ENCODE peak calls at places on chromosome 18, in eight cellular contexts. One of them, this sample, is unnamed.

GRCh38 chr18:47075098-47075883 is 39.9 kb upstream of the ELOA2 start:
- DNase-seq in astrocyte: peak; percentile 5
- DNase-seq in endodermal cell: peak; percentile 69
- DNase-seq in spleen: no peak
- DNase-seq in body of pancreas: no peak
- DNase-seq in transverse colon: peak; percentile 9
- DNase-seq in left ventricle myocardium inferior: no peak
- DNase-seq in thyroid gland: no peak
- DNase-seq in this sample: peak; percentile 71

GRCh38 chr18:11176416-11176815 is 27.0 kb upstream of the PIEZO2 start:
- DNase-seq in transverse colon: no peak
- DNase-seq in spleen: no peak
- DNase-seq in astrocyte: peak; percentile 69
- DNase-seq in body of pancreas: no peak
- DNase-seq in endodermal cell: no peak
- DNase-seq in left ventricle myocardium inferior: no peak
- DNase-seq in thyroid gland: no peak
- DNase-seq in this sample: no peak

GRCh38 chr18:63545094-63545493 is 2.9 kb downstream of the SERPINB12 start:
- DNase-seq in body of pancreas: no peak
- DNase-seq in spleen: no peak
- DNase-seq in endodermal cell: no peak
- DNase-seq in transverse colon: no peak
- DNase-seq in left ventricle myocardium inferior: no peak
- DNase-seq in thyroid gland: no peak
- DNase-seq in astrocyte: no peak
- DNase-seq in this sample: no peak

GRCh38 chr18:41324020-41324791 is 630.8 kb upstream of the PIK3C3 start:
- DNase-seq in astrocyte: peak; percentile 37
- DNase-seq in left ventricle myocardium inferior: no peak
- DNase-seq in endodermal cell: no peak
- DNase-seq in thyroid gland: no peak
- DNase-seq in body of pancreas: no peak
- DNase-seq in spleen: no peak
- DNase-seq in transverse colon: no peak
- DNase-seq in this sample: no peak

GRCh38 chr18:7760967-7761946 is 194.1 kb downstream of the PTPRM start:
- DNase-seq in endodermal cell: no peak
- DNase-seq in body of pancreas: no peak
- DNase-seq in transverse colon: no peak
- DNase-seq in thyroid gland: no peak
- DNase-seq in astrocyte: peak; percentile 85
- DNase-seq in left ventricle myocardium inferior: no peak
- DNase-seq in spleen: no peak
- DNase-seq in this sample: no peak

GRCh38 chr18:44564922-44565321 is 115.8 kb upstream of the SETBP1 start:
- DNase-seq in astrocyte: peak; percentile 76
- DNase-seq in transverse colon: no peak
- DNase-seq in left ventricle myocardium inferior: no peak
- DNase-seq in thyroid gland: no peak
- DNase-seq in body of pancreas: no peak
- DNase-seq in endodermal cell: peak; percentile 51
- DNase-seq in spleen: no peak
- DNase-seq in this sample: no peak

GRCh38 chr18:71018816-71019215 is 730.0 kb downstream of the SOCS6 start:
- DNase-seq in left ventricle myocardium inferior: no peak
- DNase-seq in endodermal cell: no peak
- DNase-seq in thyroid gland: no peak
- DNase-seq in body of pancreas: no peak
- DNase-seq in transverse colon: no peak
- DNase-seq in spleen: no peak
- DNase-seq in astrocyte: no peak
- DNase-seq in this sample: no peak

GRCh38 chr18:40414155-40414754 is 1540.8 kb upstream of the PIK3C3 start:
- DNase-seq in transverse colon: no peak
- DNase-seq in body of pancreas: no peak
- DNase-seq in left ventricle myocardium inferior: no peak
- DNase-seq in endodermal cell: no peak
- DNase-seq in thyroid gland: no peak
- DNase-seq in astrocyte: peak; percentile 33
- DNase-seq in spleen: no peak
- DNase-seq in this sample: no peak

GRCh38 chr18:63878343-63878742 is 9.2 kb upstream of the SERPINB2 start:
- DNase-seq in endodermal cell: no peak
- DNase-seq in body of pancreas: no peak
- DNase-seq in transverse colon: no peak
- DNase-seq in astrocyte: no peak
- DNase-seq in left ventricle myocardium inferior: no peak
- DNase-seq in thyroid gland: no peak
- DNase-seq in spleen: no peak
- DNase-seq in this sample: no peak

GRCh38 chr18:79495591-79496071 is 99.9 kb downstream of the NFATC1 start:
- DNase-seq in body of pancreas: peak; percentile 3
- DNase-seq in left ventricle myocardium inferior: peak; percentile 7
- DNase-seq in endodermal cell: no peak
- DNase-seq in spleen: peak; percentile 72
- DNase-seq in transverse colon: no peak
- DNase-seq in astrocyte: no peak
- DNase-seq in thyroid gland: no peak
- DNase-seq in this sample: peak; percentile 40

GRCh38 chr18:11951390-11951851 is 29.9 kb upstream of the IMPA2 start:
- DNase-seq in left ventricle myocardium inferior: no peak
- DNase-seq in endodermal cell: peak; percentile 79
- DNase-seq in thyroid gland: no peak
- DNase-seq in spleen: peak; percentile 51
- DNase-seq in transverse colon: no peak
- DNase-seq in astrocyte: no peak
- DNase-seq in body of pancreas: peak; percentile 27
- DNase-seq in this sample: no peak

GRCh38 chr18:45566025-45566740 is 49.1 kb upstream of the SLC14A2 start:
- DNase-seq in body of pancreas: no peak
- DNase-seq in left ventricle myocardium inferior: peak; percentile 42
- DNase-seq in spleen: no peak
- DNase-seq in endodermal cell: no peak
- DNase-seq in transverse colon: no peak
- DNase-seq in astrocyte: peak; percentile 97
- DNase-seq in thyroid gland: no peak
- DNase-seq in this sample: peak; percentile 84

GRCh38 chr18:14767474-14767873 is 19.5 kb downstream of the ANKRD30B start:
- DNase-seq in left ventricle myocardium inferior: no peak
- DNase-seq in astrocyte: no peak
- DNase-seq in transverse colon: no peak
- DNase-seq in body of pancreas: no peak
- DNase-seq in endodermal cell: no peak
- DNase-seq in spleen: no peak
- DNase-seq in thyroid gland: no peak
- DNase-seq in this sample: no peak

DNA sequence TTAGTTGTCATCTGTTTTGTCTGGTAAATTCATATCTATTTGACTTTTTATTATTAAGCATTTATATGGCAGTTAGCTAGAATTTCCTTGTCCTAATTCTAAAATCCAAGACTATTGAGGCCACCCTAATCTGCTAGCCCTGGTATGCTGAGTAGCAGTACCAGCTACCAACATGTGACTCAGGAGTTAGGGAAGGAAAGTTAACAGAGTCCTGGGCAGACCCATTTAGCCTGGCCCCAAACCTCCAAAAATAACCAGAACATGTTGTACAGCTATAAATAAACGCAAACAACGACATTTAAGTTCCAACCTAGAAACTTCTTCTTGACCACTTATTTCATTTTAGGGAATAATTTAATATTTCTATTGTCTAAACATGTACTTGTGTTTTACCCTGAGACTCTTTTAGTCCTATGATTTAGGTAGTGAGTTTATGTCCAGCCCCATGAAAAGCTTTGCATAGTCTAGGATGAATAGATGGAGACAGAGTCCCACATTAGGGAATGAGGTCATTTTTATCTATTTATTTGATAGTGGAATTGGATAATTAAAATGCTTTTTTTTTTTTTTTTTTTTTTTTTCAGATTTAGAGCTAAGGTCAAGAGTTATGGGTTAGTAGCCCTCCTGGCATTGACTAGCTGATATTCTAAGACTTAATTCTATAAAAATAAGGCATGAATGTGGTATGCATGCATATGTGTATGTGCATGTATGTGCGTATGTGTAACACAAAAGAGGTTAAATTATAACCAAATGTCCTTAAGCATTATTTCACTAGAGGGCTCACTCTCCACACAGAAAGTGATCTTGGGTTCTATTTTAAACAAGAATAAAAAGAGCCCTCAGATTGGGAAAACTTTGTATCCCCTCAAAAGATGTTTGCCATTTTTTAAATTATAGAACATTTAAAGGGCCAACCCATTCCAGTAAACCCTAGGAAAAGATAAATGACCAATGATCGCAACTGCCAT is 160.0 kb upstream of the MAPRE2 start:
- DNase-seq in endodermal cell: no peak
- DNase-seq in body of pancreas: no peak
- DNase-seq in thyroid gland: no peak
- DNase-seq in spleen: no peak
- DNase-seq in left ventricle myocardium inferior: no peak
- DNase-seq in transverse colon: no peak
- DNase-seq in astrocyte: no peak
- DNase-seq in this sample: no peak
- TF ChIP-seq CTCF in endodermal cell: peak; percentile 31
- TF ChIP-seq CTCF in body of pancreas: no peak
- TF ChIP-seq CTCF in thyroid gland: no peak
- TF ChIP-seq CTCF in spleen: no peak
- TF ChIP-seq CTCF in left ventricle myocardium inferior: peak; percentile 37
- TF ChIP-seq CTCF in transverse colon: no peak
- TF ChIP-seq CTCF in astrocyte: peak; percentile 16
- TF ChIP-seq CTCF in this sample: peak; percentile 22

GRCh38 chr18:13635046-13635445 is 91.3 kb downstream of the FAM210A start:
- DNase-seq in spleen: no peak
- DNase-seq in thyroid gland: peak; percentile 42
- DNase-seq in body of pancreas: no peak
- DNase-seq in astrocyte: no peak
- DNase-seq in left ventricle myocardium inferior: peak; percentile 62
- DNase-seq in endodermal cell: no peak
- DNase-seq in transverse colon: no peak
- DNase-seq in this sample: no peak

GRCh38 chr18:13641551-13642439 is 84.6 kb downstream of the FAM210A start:
- DNase-seq in astrocyte: no peak
- DNase-seq in body of pancreas: peak; percentile 22
- DNase-seq in thyroid gland: peak; percentile 55
- DNase-seq in spleen: no peak
- DNase-seq in left ventricle myocardium inferior: peak; percentile 58
- DNase-seq in transverse colon: no peak
- DNase-seq in endodermal cell: peak; percentile 71
- DNase-seq in this sample: no peak

GRCh38 chr18:13639196-13639595 is 87.2 kb downstream of the FAM210A start:
- DNase-seq in astrocyte: no peak
- DNase-seq in endodermal cell: peak; percentile 22
- DNase-seq in body of pancreas: no peak
- DNase-seq in transverse colon: no peak
- DNase-seq in spleen: no peak
- DNase-seq in thyroid gland: no peak
- DNase-seq in left ventricle myocardium inferior: peak; percentile 49
- DNase-seq in this sample: no peak

GRCh38 chr18:13640266-13640860 is 86.0 kb downstream of the FAM210A start:
- DNase-seq in spleen: no peak
- DNase-seq in body of pancreas: no peak
- DNase-seq in astrocyte: no peak
- DNase-seq in thyroid gland: no peak
- DNase-seq in transverse colon: no peak
- DNase-seq in left ventricle myocardium inferior: no peak
- DNase-seq in endodermal cell: peak; percentile 17
- DNase-seq in this sample: no peak

GRCh38 chr18:13638684-13639083 is 87.7 kb downstream of the FAM210A start:
- DNase-seq in astrocyte: no peak
- DNase-seq in left ventricle myocardium inferior: no peak
- DNase-seq in body of pancreas: no peak
- DNase-seq in endodermal cell: peak; percentile 10
- DNase-seq in spleen: no peak
- DNase-seq in thyroid gland: no peak
- DNase-seq in transverse colon: no peak
- DNase-seq in this sample: no peak
- H3K27ac ChIP-seq in astrocyte: no peak overlapping the region
- H3K27ac ChIP-seq in left ventricle myocardium inferior: peak overlapping the region; percentile 85
- H3K27ac ChIP-seq in body of pancreas: no peak overlapping the region
- H3K27ac ChIP-seq in endodermal cell: no peak overlapping the region
- H3K27ac ChIP-seq in spleen: no peak overlapping the region
- H3K27ac ChIP-seq in thyroid gland: no peak overlapping the region
- H3K27ac ChIP-seq in transverse colon: no peak overlapping the region
- H3K27ac ChIP-seq in this sample: no peak overlapping the region

GRCh38 chr18:36676629-36677028 is 152.2 kb downstream of the TPGS2 start:
- DNase-seq in thyroid gland: no peak
- DNase-seq in left ventricle myocardium inferior: no peak
- DNase-seq in endodermal cell: no peak
- DNase-seq in transverse colon: no peak
- DNase-seq in astrocyte: no peak
- DNase-seq in spleen: no peak
- DNase-seq in body of pancreas: no peak
- DNase-seq in this sample: no peak

GRCh38 chr18:36673452-36673851 is 155.3 kb downstream of the TPGS2 start:
- DNase-seq in transverse colon: no peak
- DNase-seq in spleen: no peak
- DNase-seq in thyroid gland: no peak
- DNase-seq in endodermal cell: no peak
- DNase-seq in astrocyte: no peak
- DNase-seq in body of pancreas: no peak
- DNase-seq in left ventricle myocardium inferior: no peak
- DNase-seq in this sample: no peak

GRCh38 chr18:36675076-36675475 is 153.7 kb downstream of the TPGS2 start:
- DNase-seq in astrocyte: no peak
- DNase-seq in body of pancreas: no peak
- DNase-seq in thyroid gland: no peak
- DNase-seq in transverse colon: no peak
- DNase-seq in endodermal cell: no peak
- DNase-seq in spleen: no peak
- DNase-seq in left ventricle myocardium inferior: no peak
- DNase-seq in this sample: no peak

GRCh38 chr18:36668349-36668748 is 160.5 kb downstream of the TPGS2 start:
- DNase-seq in endodermal cell: no peak
- DNase-seq in body of pancreas: no peak
- DNase-seq in astrocyte: no peak
- DNase-seq in transverse colon: no peak
- DNase-seq in spleen: no peak
- DNase-seq in left ventricle myocardium inferior: no peak
- DNase-seq in thyroid gland: no peak
- DNase-seq in this sample: no peak

GRCh38 chr18:36672437-36673344 is 156.1 kb downstream of the TPGS2 start:
- DNase-seq in transverse colon: peak; percentile 28
- DNase-seq in astrocyte: peak; percentile 49
- DNase-seq in body of pancreas: peak; percentile 8
- DNase-seq in left ventricle myocardium inferior: no peak
- DNase-seq in thyroid gland: no peak
- DNase-seq in endodermal cell: no peak
- DNase-seq in spleen: no peak
- DNase-seq in this sample: peak; percentile 95
- H3K4me3 ChIP-seq in transverse colon: peak overlapping the region; percentile 16
- H3K4me3 ChIP-seq in astrocyte: no peak overlapping the region
- H3K4me3 ChIP-seq in body of pancreas: no peak overlapping the region
- H3K4me3 ChIP-seq in left ventricle myocardium inferior: peak overlapping the region; percentile 26
- H3K4me3 ChIP-seq in thyroid gland: no peak overlapping the region
- H3K4me3 ChIP-seq in endodermal cell: no peak overlapping the region
- H3K4me3 ChIP-seq in spleen: no peak overlapping the region
- H3K4me3 ChIP-seq in this sample: peak overlapping the region; percentile 8

DNA sequence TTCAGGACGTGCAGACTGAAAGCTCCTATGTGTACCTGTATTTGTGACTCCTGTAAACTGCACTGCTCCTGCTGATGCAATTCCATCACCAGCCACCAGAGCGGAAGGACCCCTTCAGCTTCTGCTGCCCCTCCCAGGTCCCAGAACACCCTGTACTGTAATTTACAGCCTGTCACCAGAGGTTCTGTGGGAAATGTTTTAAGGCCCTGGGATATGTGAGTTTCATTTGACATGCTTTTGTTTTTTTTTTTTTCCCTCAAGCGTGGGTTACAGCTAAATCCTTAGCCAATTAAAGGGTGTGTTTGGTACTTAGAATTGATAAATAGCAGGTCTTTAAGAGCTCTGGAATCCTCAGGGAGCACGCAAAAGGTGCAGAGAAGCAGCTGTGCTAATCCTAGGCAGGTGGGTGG is 79.4 kb downstream of the KCTD1 start:
- DNase-seq in thyroid gland: no peak
- DNase-seq in spleen: no peak
- DNase-seq in transverse colon: peak; percentile 20
- DNase-seq in left ventricle myocardium inferior: no peak
- DNase-seq in body of pancreas: peak; percentile 38
- DNase-seq in endodermal cell: peak; percentile 89
- DNase-seq in astrocyte: no peak
- DNase-seq in this sample: no peak
- TF ChIP-seq CTCF in thyroid gland: peak; percentile 24
- TF ChIP-seq CTCF in spleen: peak; percentile 41
- TF ChIP-seq CTCF in transverse colon: peak; percentile 40
- TF ChIP-seq CTCF in left ventricle myocardium inferior: peak; percentile 62
- TF ChIP-seq CTCF in body of pancreas: peak; percentile 47
- TF ChIP-seq CTCF in endodermal cell: peak; percentile 85
- TF ChIP-seq CTCF in astrocyte: peak; percentile 56
- TF ChIP-seq CTCF in this sample: peak; percentile 65

This sample was measured in RWPE2.